ENCODE peak calls at places on chromosomes 16 and 17, in ten cellular contexts. V is heart left ventricle, B is colonic mucosa, Y is right atrium auricular region, Q is heart right ventricle, S is neural progenitor cell, T is PC-3, E is ascending aorta, W is A673, M is stomach. G is an unnamed sample.

GRCh38 chr16:11133344-11133921 is 122.6 kb downstream of the SOCS1 start:
- DNase-seq in W (peak; percentile 51), B (peak; percentile 44), S (no peak), E (peak; percentile 93), V (peak; percentile 90), Y (peak; percentile 94), T (peak; percentile 91), Q (peak; percentile 60), M (peak; percentile 94), G (peak; percentile 92)

GRCh38 chr16:24609740-24610420 is 70.5 kb downstream of the RBBP6 start:
- DNase-seq in V (peak; percentile 57), Q (peak; percentile 33), S (peak; percentile 78), B (peak; percentile 36), M (peak; percentile 54), W (peak; percentile 93), T (no peak), Y (peak; percentile 68), E (peak; percentile 78), G (no peak)

GRCh38 chr17:38339891-38340290 is 3.9 kb downstream of the GPR179 start:
- DNase-seq in E (no peak), T (no peak), S (no peak), M (no peak), W (no peak), V (no peak), B (no peak), Q (no peak), Y (no peak), G (no peak)

GRCh38 chr16:59635674-59636073 is 901.6 kb upstream of the GOT2 start:
- DNase-seq in E (no peak), W (no peak), V (no peak), M (no peak), S (no peak), B (no peak), Y (no peak), T (peak; percentile 44), Q (no peak), G (peak; percentile 5)

GRCh38 chr16:80208015-80208414 is 332.8 kb upstream of the DYNLRB2 start:
- DNase-seq in B (no peak), S (no peak), Q (no peak), V (no peak), Y (no peak), T (no peak), M (no peak), E (no peak), W (no peak), G (no peak)

GRCh38 chr17:35171834-35172233 is 22.4 kb downstream of the SLC35G3 start:
- DNase-seq in B (no peak), E (no peak), Y (no peak), S (no peak), Q (no peak), T (peak; percentile 33), W (no peak), V (no peak), M (no peak), G (no peak)

GRCh38 chr17:58005728-58006562 is 1.1 kb downstream of the SRSF1 start:
- DNase-seq in M (no peak), Y (no peak), W (no peak), Q (no peak), T (no peak), B (no peak), E (no peak), S (no peak), V (no peak), G (no peak)

GRCh38 chr17:16037636-16038035 is 38.0 kb downstream of the TTC19 start:
- DNase-seq in E (no peak), T (no peak), B (no peak), Q (no peak), V (no peak), S (no peak), W (no peak), M (no peak), Y (no peak), G (no peak)

GRCh38 chr16:54921229-54921824 is 9.3 kb upstream of the IRX5 start:
- DNase-seq in Y (no peak), T (no peak), W (no peak), E (no peak), M (no peak), B (no peak), Q (no peak), S (no peak), V (no peak), G (no peak)

GRCh38 chr17:76014925-76015261 is 12.2 kb downstream of the EVPL start:
- DNase-seq in B (no peak), S (no peak), T (no peak), Q (no peak), E (no peak), W (peak; percentile 59), Y (no peak), V (no peak), M (peak; percentile 74), G (no peak)

GRCh38 chr17:3994221-3994576 is 30.0 kb upstream of the ATP2A3 start:
- DNase-seq in Y (no peak), T (no peak), Q (no peak), B (no peak), E (no peak), V (no peak), M (no peak), W (no peak), S (no peak), G (no peak)

GRCh38 chr17:8726477-8726876 is 18.2 kb downstream of the CCDC42 start:
- DNase-seq in V (no peak), Q (no peak), T (no peak), E (peak; percentile 43), M (no peak), B (no peak), W (no peak), Y (no peak), S (no peak), G (no peak)

GRCh38 chr16:67164599-67165061 is at the start of gene HSF4:
- DNase-seq in V (peak; percentile 84), M (peak; percentile 79), S (peak; percentile 56), B (peak; percentile 78), T (no peak), E (peak; percentile 82), Q (peak; percentile 78), Y (no peak), W (no peak), G (no peak)

GRCh38 chr16:57999971-58000705 is at the start of gene ZNF319:
- DNase-seq in B (no peak), M (no peak), V (peak; percentile 46), Q (peak; percentile 32), E (no peak), S (peak; percentile 72), T (no peak), W (no peak), Y (no peak), G (peak; percentile 45)
- H3K4me3 ChIP-seq in B (peak within 1 kb of the TSS; percentile 84), M (peak within 1 kb of the TSS; percentile 70), V (peak within 1 kb of the TSS; percentile 84), Q (peak within 1 kb of the TSS; percentile 74), E (peak within 1 kb of the TSS; percentile 93), S (peak within 1 kb of the TSS; percentile 62), T (peak within 1 kb of the TSS; percentile 94), W (peak within 1 kb of the TSS; percentile 85), Y (peak within 1 kb of the TSS; percentile 79), G (peak within 1 kb of the TSS; percentile 99)

GRCh38 chr16:35173295-35173694 is 1713.9 kb downstream of the TP53TG3F start:
- DNase-seq in T (no peak), B (no peak), W (no peak), E (no peak), S (no peak), M (no peak), V (no peak), Q (no peak), Y (no peak), G (no peak)

GRCh38 chr16:35170610-35171009 is 1711.2 kb downstream of the TP53TG3F start:
- DNase-seq in V (no peak), M (no peak), W (no peak), B (no peak), Y (no peak), E (no peak), Q (no peak), T (no peak), S (no peak), G (no peak)

GRCh38 chr16:35176449-35176848 is 1717.0 kb downstream of the TP53TG3F start:
- DNase-seq in Q (peak; percentile 45), Y (peak; percentile 59), W (no peak), M (no peak), V (peak; percentile 63), B (no peak), T (no peak), S (no peak), E (no peak), G (no peak)

GRCh38 chr16:35174006-35174405 is 1714.6 kb downstream of the TP53TG3F start:
- DNase-seq in E (no peak), W (no peak), T (no peak), M (no peak), Q (no peak), Y (peak; percentile 44), B (no peak), S (no peak), V (no peak), G (no peak)

GRCh38 chr16:35171106-35171505 is 1711.7 kb downstream of the TP53TG3F start:
- DNase-seq in E (no peak), Y (no peak), W (no peak), V (no peak), M (no peak), T (no peak), S (no peak), B (no peak), Q (no peak), G (no peak)
- H3K9me3 ChIP-seq in E (no peaks in the 10 kb centered on the region), Y (peaks cover 4% of the 10 kb centered on the region), W (peaks cover 22% of the 10 kb centered on the region), V (peaks cover 15% of the 10 kb centered on the region), M (peaks cover 56% of the 10 kb centered on the region), T (no peaks in the 10 kb centered on the region), S (peaks cover 10% of the 10 kb centered on the region), B (no peaks in the 10 kb centered on the region), Q (peaks cover 57% of the 10 kb centered on the region), G (no peaks in the 10 kb centered on the region)

DNA sequence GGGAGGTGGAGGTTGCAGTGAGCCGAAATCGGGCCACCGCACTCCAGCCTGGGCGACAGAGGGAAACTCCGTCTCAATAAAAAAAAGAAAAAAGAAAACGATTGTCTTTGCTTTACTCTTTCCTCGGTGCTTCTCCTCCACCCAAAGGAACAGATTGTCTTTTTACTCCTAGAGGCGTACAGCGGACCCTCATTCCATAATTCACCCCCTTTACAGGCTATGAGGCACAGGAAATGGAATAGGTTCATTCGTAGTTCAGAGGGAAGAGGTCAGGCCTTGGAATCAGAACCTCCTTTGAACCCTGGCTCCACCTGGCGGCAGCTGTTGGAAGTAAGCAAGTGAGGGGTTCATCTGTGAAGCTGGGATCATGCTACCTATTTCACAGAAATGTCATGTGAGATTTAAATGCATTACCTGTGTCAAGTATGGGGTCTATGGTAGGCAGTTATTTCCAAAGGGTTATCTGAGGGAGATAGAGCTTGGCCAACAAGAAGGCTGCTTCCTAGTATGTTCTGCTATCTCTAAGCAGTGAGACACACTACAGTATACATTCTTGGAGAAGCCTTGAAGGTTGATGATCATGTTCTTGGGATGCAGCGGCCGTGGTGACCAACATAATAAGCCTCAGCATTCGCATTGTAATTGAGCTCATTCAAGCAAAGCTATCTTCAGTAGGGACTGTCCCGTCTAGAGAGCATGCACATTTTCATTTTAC is 18.6 kb upstream of the ZNF689 start:
- DNase-seq in T (peak; percentile 84), V (peak; percentile 89), Y (peak; percentile 90), E (peak; percentile 93), S (peak; percentile 79), W (peak; percentile 89), B (peak; percentile 97), Q (peak; percentile 89), M (peak; percentile 91), G (peak; percentile 74)
- H3K4me3 ChIP-seq in T (no peak overlapping the region), V (peak overlapping the region; percentile 39), Y (no peak overlapping the region), E (peak overlapping the region; percentile 40), S (no peak overlapping the region), W (no peak overlapping the region), B (no peak overlapping the region), Q (peak overlapping the region; percentile 39), M (peak overlapping the region; percentile 5), G (no peak overlapping the region)

DNA sequence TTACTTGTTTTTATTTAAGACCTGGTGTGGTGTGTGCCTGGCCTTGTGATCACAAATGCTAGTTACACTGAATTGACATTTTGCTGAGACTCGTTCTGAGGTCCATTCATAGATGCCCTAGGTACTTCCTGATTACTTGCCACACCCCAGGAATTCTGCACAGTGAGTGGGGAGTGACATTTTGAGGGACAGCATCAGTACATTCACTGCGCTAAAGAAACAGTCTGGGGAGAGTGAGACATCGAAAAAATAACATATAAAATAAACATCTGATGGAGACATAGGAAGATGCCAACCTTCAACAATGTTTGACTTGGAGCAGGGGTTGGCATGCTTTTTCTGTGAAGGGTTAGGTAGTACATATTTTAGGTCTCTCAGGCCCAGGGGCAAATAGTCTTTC is 30.4 kb downstream of the ABCC1 start:
- DNase-seq in E (peak; percentile 80), S (no peak), M (no peak), T (no peak), B (no peak), W (no peak), Y (no peak), V (no peak), Q (no peak), G (peak; percentile 52)
- H3K9me3 ChIP-seq in E (no peaks in the 10 kb centered on the region), S (peaks cover 14% of the 10 kb centered on the region), M (peaks cover 11% of the 10 kb centered on the region), T (no peaks in the 10 kb centered on the region), B (no peaks in the 10 kb centered on the region), W (peaks cover 8% of the 10 kb centered on the region), Y (peaks cover 9% of the 10 kb centered on the region), V (peaks cover 17% of the 10 kb centered on the region), Q (peaks cover 48% of the 10 kb centered on the region), G (peaks cover 43% of the 10 kb centered on the region)

G was measured in MG63.